ENCODE peak calls at places on chromosomes 7 and 10, in ten cellular contexts. One of them, this sample, is unnamed.

GRCh38 chr10:124547651-124548168 is 86.1 kb downstream of the LHPP start:
- ATAC-seq in GM12878: no peak
- ATAC-seq in HepG2: peak; percentile 65
- ATAC-seq in body of pancreas: peak; percentile 42
- ATAC-seq in heart left ventricle: peak; percentile 22
- ATAC-seq in IMR-90: peak; percentile 77
- ATAC-seq in K562: peak; percentile 92
- ATAC-seq in upper lobe of left lung: peak; percentile 3
- ATAC-seq in A549: no peak
- ATAC-seq in HCT116: no peak
- ATAC-seq in this sample: peak; percentile 39

GRCh38 chr7:37113661-37114355 is 334.9 kb downstream of the ELMO1 start:
- ATAC-seq in GM12878: no peak
- ATAC-seq in HepG2: no peak
- ATAC-seq in body of pancreas: no peak
- ATAC-seq in heart left ventricle: no peak
- ATAC-seq in IMR-90: no peak
- ATAC-seq in K562: no peak
- ATAC-seq in upper lobe of left lung: no peak
- ATAC-seq in A549: no peak
- ATAC-seq in HCT116: no peak
- ATAC-seq in this sample: no peak

GRCh38 chr7:66731986-66732385 is 8.5 kb upstream of the RABGEF1 start:
- ATAC-seq in GM12878: peak; percentile 19
- ATAC-seq in HepG2: peak; percentile 13
- ATAC-seq in body of pancreas: no peak
- ATAC-seq in heart left ventricle: peak; percentile 17
- ATAC-seq in IMR-90: no peak
- ATAC-seq in K562: peak; percentile 14
- ATAC-seq in upper lobe of left lung: no peak
- ATAC-seq in A549: peak; percentile 51
- ATAC-seq in HCT116: peak; percentile 22
- ATAC-seq in this sample: no peak

GRCh38 chr10:59303018-59303417 is 59.3 kb downstream of the FAM13C start:
- ATAC-seq in GM12878: peak; percentile 70
- ATAC-seq in HepG2: no peak
- ATAC-seq in body of pancreas: no peak
- ATAC-seq in heart left ventricle: no peak
- ATAC-seq in IMR-90: peak; percentile 24
- ATAC-seq in K562: no peak
- ATAC-seq in upper lobe of left lung: no peak
- ATAC-seq in A549: no peak
- ATAC-seq in HCT116: no peak
- ATAC-seq in this sample: no peak

GRCh38 chr10:58701398-58702135 is 188.9 kb downstream of the BICC1 start:
- ATAC-seq in GM12878: no peak
- ATAC-seq in HepG2: no peak
- ATAC-seq in body of pancreas: peak; percentile 51
- ATAC-seq in heart left ventricle: peak; percentile 88
- ATAC-seq in IMR-90: peak; percentile 18
- ATAC-seq in K562: no peak
- ATAC-seq in upper lobe of left lung: peak; percentile 76
- ATAC-seq in A549: no peak
- ATAC-seq in HCT116: no peak
- ATAC-seq in this sample: peak; percentile 80

GRCh38 chr7:81294897-81295515 is 376.2 kb upstream of the SEMA3C start:
- ATAC-seq in GM12878: no peak
- ATAC-seq in HepG2: no peak
- ATAC-seq in body of pancreas: no peak
- ATAC-seq in heart left ventricle: no peak
- ATAC-seq in IMR-90: no peak
- ATAC-seq in K562: no peak
- ATAC-seq in upper lobe of left lung: no peak
- ATAC-seq in A549: no peak
- ATAC-seq in HCT116: no peak
- ATAC-seq in this sample: no peak

GRCh38 chr7:101507327-101507726 is 121.8 kb downstream of the MYL10 start:
- ATAC-seq in GM12878: peak; percentile 48
- ATAC-seq in HepG2: peak; percentile 25
- ATAC-seq in body of pancreas: no peak
- ATAC-seq in heart left ventricle: no peak
- ATAC-seq in IMR-90: no peak
- ATAC-seq in K562: no peak
- ATAC-seq in upper lobe of left lung: no peak
- ATAC-seq in A549: peak; percentile 25
- ATAC-seq in HCT116: no peak
- ATAC-seq in this sample: no peak

GRCh38 chr10:127592586-127592985 is 43.5 kb downstream of the NPS start:
- ATAC-seq in GM12878: no peak
- ATAC-seq in HepG2: no peak
- ATAC-seq in body of pancreas: no peak
- ATAC-seq in heart left ventricle: no peak
- ATAC-seq in IMR-90: no peak
- ATAC-seq in K562: no peak
- ATAC-seq in upper lobe of left lung: no peak
- ATAC-seq in A549: no peak
- ATAC-seq in HCT116: no peak
- ATAC-seq in this sample: no peak

GRCh38 chr7:26293569-26294308 is 2.1 kb downstream of the SNX10 start:
- ATAC-seq in GM12878: peak; percentile 82
- ATAC-seq in HepG2: no peak
- ATAC-seq in body of pancreas: no peak
- ATAC-seq in heart left ventricle: no peak
- ATAC-seq in IMR-90: no peak
- ATAC-seq in K562: no peak
- ATAC-seq in upper lobe of left lung: peak; percentile 45
- ATAC-seq in A549: no peak
- ATAC-seq in HCT116: no peak
- ATAC-seq in this sample: no peak

GRCh38 chr10:124569623-124570470 is 108.2 kb downstream of the LHPP start:
- ATAC-seq in GM12878: peak; percentile 59
- ATAC-seq in HepG2: no peak
- ATAC-seq in body of pancreas: no peak
- ATAC-seq in heart left ventricle: no peak
- ATAC-seq in IMR-90: no peak
- ATAC-seq in K562: no peak
- ATAC-seq in upper lobe of left lung: no peak
- ATAC-seq in A549: no peak
- ATAC-seq in HCT116: no peak
- ATAC-seq in this sample: no peak

GRCh38 chr10:74231375-74231774 is 80.4 kb downstream of the ADK start:
- ATAC-seq in GM12878: no peak
- ATAC-seq in HepG2: peak; percentile 56
- ATAC-seq in body of pancreas: no peak
- ATAC-seq in heart left ventricle: no peak
- ATAC-seq in IMR-90: peak; percentile 58
- ATAC-seq in K562: peak; percentile 66
- ATAC-seq in upper lobe of left lung: no peak
- ATAC-seq in A549: no peak
- ATAC-seq in HCT116: peak; percentile 89
- ATAC-seq in this sample: no peak

GRCh38 chr10:104260775-104261115 is 6.1 kb downstream of the GSTO1 start:
- ATAC-seq in GM12878: no peak
- ATAC-seq in HepG2: no peak
- ATAC-seq in body of pancreas: no peak
- ATAC-seq in heart left ventricle: peak; percentile 53
- ATAC-seq in IMR-90: peak; percentile 80
- ATAC-seq in K562: peak; percentile 79
- ATAC-seq in upper lobe of left lung: peak; percentile 57
- ATAC-seq in A549: no peak
- ATAC-seq in HCT116: no peak
- ATAC-seq in this sample: no peak
- H3K4me1 ChIP-seq in GM12878: peaks cover 3% of the 10 kb centered on the region
- H3K4me1 ChIP-seq in HepG2: peaks cover 99% of the 10 kb centered on the region
- H3K4me1 ChIP-seq in body of pancreas: peaks cover 51% of the 10 kb centered on the region
- H3K4me1 ChIP-seq in heart left ventricle: peaks cover 85% of the 10 kb centered on the region
- H3K4me1 ChIP-seq in IMR-90: peaks cover 9% of the 10 kb centered on the region
- H3K4me1 ChIP-seq in K562: peaks cover 26% of the 10 kb centered on the region
- H3K4me1 ChIP-seq in upper lobe of left lung: peaks cover 55% of the 10 kb centered on the region
- H3K4me1 ChIP-seq in A549: peaks cover 37% of the 10 kb centered on the region
- H3K4me1 ChIP-seq in HCT116: peaks cover 8% of the 10 kb centered on the region
- H3K4me1 ChIP-seq in this sample: peaks cover 9% of the 10 kb centered on the region

GRCh38 chr7:100475549-100475948 is 3.5 kb downstream of the TSC22D4 start:
- ATAC-seq in GM12878: no peak
- ATAC-seq in HepG2: no peak
- ATAC-seq in body of pancreas: no peak
- ATAC-seq in heart left ventricle: no peak
- ATAC-seq in IMR-90: no peak
- ATAC-seq in K562: peak; percentile 22
- ATAC-seq in upper lobe of left lung: no peak
- ATAC-seq in A549: no peak
- ATAC-seq in HCT116: no peak
- ATAC-seq in this sample: no peak
- TF ChIP-seq POLR2A in GM12878: no peak
- TF ChIP-seq POLR2A in HepG2: no peak
- TF ChIP-seq POLR2A in body of pancreas: no peak
- TF ChIP-seq POLR2A in heart left ventricle: no peak
- TF ChIP-seq POLR2A in IMR-90: no peak
- TF ChIP-seq POLR2A in K562: no peak
- TF ChIP-seq POLR2A in upper lobe of left lung: no peak
- TF ChIP-seq POLR2A in A549: no peak
- TF ChIP-seq POLR2A in HCT116: no peak
- TF ChIP-seq POLR2A in this sample: no peak

GRCh38 chr7:69595415-69595814 is 2.9 kb upstream of the AUTS2 start:
- ATAC-seq in GM12878: no peak
- ATAC-seq in HepG2: no peak
- ATAC-seq in body of pancreas: no peak
- ATAC-seq in heart left ventricle: no peak
- ATAC-seq in IMR-90: no peak
- ATAC-seq in K562: no peak
- ATAC-seq in upper lobe of left lung: no peak
- ATAC-seq in A549: no peak
- ATAC-seq in HCT116: no peak
- ATAC-seq in this sample: no peak

GRCh38 chr7:69596056-69596455 is 2.2 kb upstream of the AUTS2 start:
- ATAC-seq in GM12878: no peak
- ATAC-seq in HepG2: no peak
- ATAC-seq in body of pancreas: no peak
- ATAC-seq in heart left ventricle: no peak
- ATAC-seq in IMR-90: no peak
- ATAC-seq in K562: no peak
- ATAC-seq in upper lobe of left lung: no peak
- ATAC-seq in A549: no peak
- ATAC-seq in HCT116: no peak
- ATAC-seq in this sample: no peak

GRCh38 chr7:69597278-69598076 is 798 bp upstream of the AUTS2 start:
- ATAC-seq in GM12878: peak; percentile 15
- ATAC-seq in HepG2: peak; percentile 55
- ATAC-seq in body of pancreas: peak; percentile 47
- ATAC-seq in heart left ventricle: peak; percentile 42
- ATAC-seq in IMR-90: peak; percentile 30
- ATAC-seq in K562: no peak
- ATAC-seq in upper lobe of left lung: peak; percentile 61
- ATAC-seq in A549: peak; percentile 58
- ATAC-seq in HCT116: no peak
- ATAC-seq in this sample: peak; percentile 38

GRCh38 chr7:69598081-69598486 is at the start of gene AUTS2:
- ATAC-seq in GM12878: peak; percentile 72
- ATAC-seq in HepG2: peak; percentile 84
- ATAC-seq in body of pancreas: peak; percentile 86
- ATAC-seq in heart left ventricle: peak; percentile 91
- ATAC-seq in IMR-90: peak; percentile 86
- ATAC-seq in K562: peak; percentile 81
- ATAC-seq in upper lobe of left lung: peak; percentile 89
- ATAC-seq in A549: peak; percentile 84
- ATAC-seq in HCT116: no peak
- ATAC-seq in this sample: peak; percentile 91

DNA sequence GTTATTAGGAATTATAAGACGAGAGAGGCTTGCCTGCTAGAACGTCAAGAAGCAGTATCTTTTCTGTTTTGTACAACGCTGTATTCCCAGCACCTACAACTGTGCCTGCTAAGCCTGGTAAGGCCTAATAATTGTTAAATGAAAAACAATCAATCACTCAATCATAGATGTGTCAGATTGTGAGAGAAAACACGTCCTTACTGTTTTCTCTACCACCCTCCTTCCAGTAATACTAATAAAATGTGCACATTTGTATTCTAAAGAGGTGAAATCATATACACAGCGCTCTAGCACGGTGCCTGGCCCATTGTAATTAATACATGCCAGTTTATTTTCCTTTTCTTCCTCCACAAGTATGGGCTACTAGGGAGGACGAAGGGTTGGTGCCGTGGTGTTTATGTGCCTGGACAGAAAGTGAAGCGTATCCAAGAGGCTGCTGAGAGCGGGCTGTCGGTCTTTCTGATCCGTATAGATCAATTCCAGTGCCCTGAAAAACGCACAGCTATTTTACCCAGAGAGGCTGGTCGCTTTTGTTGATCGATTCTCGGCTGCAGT is 1.5 kb upstream of the AUTS2 start:
- ATAC-seq in GM12878: no peak
- ATAC-seq in HepG2: peak; percentile 17
- ATAC-seq in body of pancreas: no peak
- ATAC-seq in heart left ventricle: no peak
- ATAC-seq in IMR-90: no peak
- ATAC-seq in K562: no peak
- ATAC-seq in upper lobe of left lung: no peak
- ATAC-seq in A549: no peak
- ATAC-seq in HCT116: no peak
- ATAC-seq in this sample: no peak
- H3K4me3 ChIP-seq in GM12878: peak overlapping the region; percentile 81
- H3K4me3 ChIP-seq in HepG2: no peak overlapping the region
- H3K4me3 ChIP-seq in body of pancreas: no peak overlapping the region
- H3K4me3 ChIP-seq in heart left ventricle: peak overlapping the region; percentile 76
- H3K4me3 ChIP-seq in IMR-90: no peak overlapping the region
- H3K4me3 ChIP-seq in K562: no peak overlapping the region
- H3K4me3 ChIP-seq in upper lobe of left lung: peak overlapping the region; percentile 65
- H3K4me3 ChIP-seq in A549: peak overlapping the region; percentile 92
- H3K4me3 ChIP-seq in HCT116: no peak overlapping the region
- H3K4me3 ChIP-seq in this sample: peak overlapping the region; percentile 47

GRCh38 chr10:122492955-122493597 is 31.7 kb downstream of the HTRA1 start:
- ATAC-seq in GM12878: no peak
- ATAC-seq in HepG2: no peak
- ATAC-seq in body of pancreas: peak; percentile 39
- ATAC-seq in heart left ventricle: peak; percentile 64
- ATAC-seq in IMR-90: peak; percentile 21
- ATAC-seq in K562: no peak
- ATAC-seq in upper lobe of left lung: peak; percentile 64
- ATAC-seq in A549: no peak
- ATAC-seq in HCT116: no peak
- ATAC-seq in this sample: peak; percentile 40

GRCh38 chr10:122493761-122494160 is 32.4 kb downstream of the HTRA1 start:
- ATAC-seq in GM12878: no peak
- ATAC-seq in HepG2: no peak
- ATAC-seq in body of pancreas: no peak
- ATAC-seq in heart left ventricle: no peak
- ATAC-seq in IMR-90: no peak
- ATAC-seq in K562: no peak
- ATAC-seq in upper lobe of left lung: no peak
- ATAC-seq in A549: no peak
- ATAC-seq in HCT116: no peak
- ATAC-seq in this sample: no peak

GRCh38 chr10:122494833-122495232 is 33.5 kb downstream of the HTRA1 start:
- ATAC-seq in GM12878: no peak
- ATAC-seq in HepG2: peak; percentile 31
- ATAC-seq in body of pancreas: peak; percentile 23
- ATAC-seq in heart left ventricle: peak; percentile 9
- ATAC-seq in IMR-90: peak; percentile 28
- ATAC-seq in K562: no peak
- ATAC-seq in upper lobe of left lung: peak; percentile 80
- ATAC-seq in A549: peak; percentile 11
- ATAC-seq in HCT116: peak; percentile 93
- ATAC-seq in this sample: peak; percentile 47

GRCh38 chr10:122495406-122496340 is 34.3 kb downstream of the HTRA1 start:
- ATAC-seq in GM12878: no peak
- ATAC-seq in HepG2: no peak
- ATAC-seq in body of pancreas: peak; percentile 31
- ATAC-seq in heart left ventricle: no peak
- ATAC-seq in IMR-90: no peak
- ATAC-seq in K562: no peak
- ATAC-seq in upper lobe of left lung: peak; percentile 41
- ATAC-seq in A549: no peak
- ATAC-seq in HCT116: peak; percentile 21
- ATAC-seq in this sample: peak; percentile 42

GRCh38 chr10:122494173-122494820 is 32.9 kb downstream of the HTRA1 start:
- ATAC-seq in GM12878: no peak
- ATAC-seq in HepG2: no peak
- ATAC-seq in body of pancreas: no peak
- ATAC-seq in heart left ventricle: no peak
- ATAC-seq in IMR-90: no peak
- ATAC-seq in K562: no peak
- ATAC-seq in upper lobe of left lung: no peak
- ATAC-seq in A549: no peak
- ATAC-seq in HCT116: no peak
- ATAC-seq in this sample: no peak
- H3K4me1 ChIP-seq in GM12878: no peaks in the 10 kb centered on the region
- H3K4me1 ChIP-seq in HepG2: no peaks in the 10 kb centered on the region
- H3K4me1 ChIP-seq in body of pancreas: no peaks in the 10 kb centered on the region
- H3K4me1 ChIP-seq in heart left ventricle: peaks cover 66% of the 10 kb centered on the region
- H3K4me1 ChIP-seq in IMR-90: peaks cover 21% of the 10 kb centered on the region
- H3K4me1 ChIP-seq in K562: no peaks in the 10 kb centered on the region
- H3K4me1 ChIP-seq in upper lobe of left lung: peaks cover 3% of the 10 kb centered on the region
- H3K4me1 ChIP-seq in A549: peaks cover 7% of the 10 kb centered on the region
- H3K4me1 ChIP-seq in HCT116: peaks cover 11% of the 10 kb centered on the region
- H3K4me1 ChIP-seq in this sample: peaks cover 33% of the 10 kb centered on the region